ENCODE peak calls at places on chromosomes 7 and 10, in four cellular contexts. P is A549, Q is RWPE1, B is neural progenitor cell. W is an unnamed sample.

GRCh38 chr10:32971536-32972091 is 13.6 kb upstream of the ITGB1 start:
- DNase-seq in P (peak), Q (no peak), B (no peak), W (no peak)

GRCh38 chr7:1197997-1198632 is 34.6 kb upstream of the UNCX start:
- DNase-seq in P (peak), Q (peak), B (no peak), W (no peak)

GRCh38 chr10:128296608-128297007 is 170.4 kb upstream of the MKI67 start:
- DNase-seq in P (no peak), Q (no peak), B (no peak), W (no peak)

GRCh38 chr7:111758332-111758731 is 196.0 kb upstream of the IMMP2L start:
- DNase-seq in P (no peak), Q (no peak), B (no peak), W (no peak)

GRCh38 chr10:26278295-26278694 is 61.7 kb downstream of the GAD2 start:
- DNase-seq in P (no peak), Q (no peak), B (no peak), W (no peak)

GRCh38 chr7:39749177-39749576 is 125.8 kb downstream of the RALA start:
- DNase-seq in P (no peak), Q (no peak), B (no peak), W (no peak)

GRCh38 chr10:123614888-123615287 is 51.3 kb upstream of the GPR26 start:
- DNase-seq in P (peak), Q (peak), B (peak), W (peak)

GRCh38 chr10:99522078-99522479 is 10.7 kb upstream of the NKX2-3 start:
- DNase-seq in P (no peak), Q (no peak), B (peak), W (no peak)

GRCh38 chr7:79692015-79692414 is 238.5 kb upstream of the MAGI2 start:
- DNase-seq in P (no peak), Q (peak), B (no peak), W (no peak)

GRCh38 chr10:123381271-123381670 is 227.1 kb downstream of the BUB3 start:
- DNase-seq in P (no peak), Q (peak), B (no peak), W (no peak)

GRCh38 chr7:28980504-28981281 is 22.6 kb upstream of the TRIL start:
- DNase-seq in P (no peak), Q (no peak), B (no peak), W (no peak)

GRCh38 chr10:69951658-69952057 is 101.0 kb upstream of the MACROH2A2 start:
- DNase-seq in P (no peak), Q (no peak), B (peak), W (no peak)

GRCh38 chr10:91576096-91576545 is 56.8 kb downstream of the PPP1R3C start:
- DNase-seq in P (no peak), Q (no peak), B (no peak), W (no peak)

GRCh38 chr7:4791738-4792536 is 16.5 kb downstream of the AP5Z1 start:
- DNase-seq in P (peak), Q (peak), B (peak), W (peak)

GRCh38 chr7:74068378-74069085 is 15.1 kb upstream of the LIMK1 start:
- DNase-seq in P (no peak), Q (no peak), B (no peak), W (no peak)

GRCh38 chr7:131574741-131575140 is 18.3 kb upstream of the PODXL start:
- DNase-seq in P (no peak), Q (no peak), B (no peak), W (no peak)

GRCh38 chr10:29877798-29878491 is 181.4 kb downstream of the JCAD start:
- DNase-seq in P (no peak), Q (no peak), B (no peak), W (peak)

GRCh38 chr7:738723-739454 is 11.8 kb upstream of the PRKAR1B start:
- DNase-seq in P (no peak), Q (no peak), B (no peak), W (peak)

GRCh38 chr7:92508949-92509348 is 19.4 kb downstream of the PEX1 start:
- DNase-seq in P (no peak), Q (no peak), B (no peak), W (no peak)

GRCh38 chr7:151708610-151709009 is 168.3 kb downstream of the PRKAG2 start:
- DNase-seq in P (no peak), Q (no peak), B (no peak), W (no peak)

GRCh38 chr10:78550716-78551115 is 517.1 kb downstream of the RPS24 start:
- DNase-seq in P (no peak), Q (no peak), B (no peak), W (no peak)

GRCh38 chr10:90855126-90855525 is 2.7 kb downstream of the HTR7 start:
- DNase-seq in P (no peak), Q (no peak), B (no peak), W (no peak)

GRCh38 chr10:2979267-2979660 is 88.1 kb upstream of the PFKP start:
- DNase-seq in P (no peak), Q (no peak), B (no peak), W (no peak)

DNA sequence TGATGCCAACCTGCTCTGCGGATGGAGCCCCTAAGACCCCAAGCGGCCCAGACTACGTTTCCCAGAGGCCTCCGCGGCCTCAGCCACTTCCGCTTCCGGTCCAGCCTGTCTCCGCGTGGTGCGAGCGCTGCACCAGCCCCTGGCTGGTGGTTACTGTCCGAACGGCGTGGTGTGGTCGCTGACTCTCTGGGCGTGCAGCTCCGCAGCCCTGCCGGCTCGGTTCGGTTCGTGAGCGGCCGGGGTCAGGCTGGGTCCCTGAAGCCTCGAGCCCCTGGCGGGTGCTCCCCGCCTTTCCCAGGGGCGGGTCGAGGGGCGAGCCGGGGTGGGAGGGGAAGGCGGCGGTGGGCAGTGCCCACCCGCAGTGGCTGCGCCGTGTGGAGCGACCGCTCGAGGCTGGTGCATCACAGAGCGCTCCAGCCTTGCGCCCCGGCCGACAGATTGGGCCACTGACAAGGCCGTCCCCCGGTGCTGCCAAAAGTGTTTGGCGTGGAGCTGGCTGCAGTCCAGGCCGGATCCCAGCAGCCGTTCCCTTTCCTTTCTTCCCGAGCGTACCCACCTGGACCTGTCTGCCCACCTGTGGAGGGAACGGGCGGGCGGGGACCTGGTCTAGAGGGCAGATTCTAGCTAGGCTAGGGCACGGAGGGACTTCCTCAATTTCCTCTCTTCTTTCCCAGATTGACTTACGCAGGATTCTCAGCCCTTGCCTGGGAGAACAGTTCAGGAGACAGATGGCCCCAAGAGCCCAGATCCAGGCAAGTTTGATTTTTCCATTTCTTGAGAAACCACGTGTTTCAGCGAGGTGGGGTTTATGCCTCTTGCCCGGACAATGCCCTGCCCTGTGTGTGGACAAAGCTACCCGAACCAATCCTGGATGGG is at the start of gene ZNF485:
- DNase-seq in P (peak), Q (peak), B (peak), W (peak)
- H3K27ac ChIP-seq in P (peak), Q (peak), B (no peak), W (peak)

GRCh38 chr7:134935701-134936100 is 50.6 kb upstream of the AGBL3 start:
- DNase-seq in P (no peak), Q (no peak), B (no peak), W (no peak)
- TF ChIP-seq CTCF in P (no peak), Q (no peak), B (no peak), W (no peak)

GRCh38 chr10:22833781-22834180 is 94.1 kb upstream of the ARMC3 start:
- DNase-seq in P (no peak), Q (no peak), B (no peak), W (no peak)
- H3K27ac ChIP-seq in P (no peak), Q (no peak), B (no peak), W (no peak)

DNA sequence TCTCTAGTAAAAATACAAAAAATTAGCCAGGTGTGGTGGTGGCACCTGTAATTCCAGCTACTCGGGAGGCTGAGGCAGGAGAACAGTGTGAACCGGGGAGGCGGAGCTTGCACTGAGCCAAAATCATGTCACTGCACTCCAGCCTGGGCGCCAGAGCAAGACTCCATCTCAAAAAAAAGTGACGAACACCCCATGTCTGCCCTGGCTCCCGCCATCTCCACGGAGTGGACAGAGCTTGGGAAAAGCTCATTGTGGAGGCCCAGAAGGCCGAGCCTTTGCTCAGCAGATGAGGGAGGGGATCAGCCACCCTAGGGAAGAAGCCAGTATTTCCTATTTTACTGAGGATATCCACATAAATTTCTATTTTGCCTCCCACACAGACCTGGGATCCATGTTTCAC is 136.8 kb downstream of the DIP2C start:
- DNase-seq in P (no peak), Q (no peak), B (no peak), W (no peak)
- TF ChIP-seq CTCF in P (no peak), Q (no peak), B (no peak), W (no peak)

GRCh38 chr7:25662881-25663588 is 434.7 kb upstream of the NPVF start:
- DNase-seq in P (no peak), Q (no peak), B (no peak), W (no peak)
- H3K27ac ChIP-seq in P (no peak), Q (no peak), B (no peak), W (no peak)